ENCODE peak calls at places on chromosomes 2 and 18, in five cellular contexts. One of them, this sample, is unnamed.

GRCh38 chr2:165450141-165450540 is 19.4 kb upstream of the CSRNP3 start:
- DNase-seq in tibial artery: no peak
- DNase-seq in GM12878: no peak
- DNase-seq in brain microvascular endothelial cell: no peak
- DNase-seq in tibial nerve: no peak
- DNase-seq in this sample: no peak

GRCh38 chr2:140023291-140023690 is 1243.1 kb upstream of the NXPH2 start:
- DNase-seq in tibial nerve: no peak
- DNase-seq in brain microvascular endothelial cell: no peak
- DNase-seq in tibial artery: no peak
- DNase-seq in GM12878: no peak
- DNase-seq in this sample: no peak

GRCh38 chr2:165790461-165790860 is 3.6 kb downstream of the GALNT3 start:
- DNase-seq in GM12878: no peak
- DNase-seq in tibial artery: no peak
- DNase-seq in tibial nerve: no peak
- DNase-seq in brain microvascular endothelial cell: no peak
- DNase-seq in this sample: no peak

GRCh38 chr2:99648115-99648850 is 158.5 kb upstream of the REV1 start:
- DNase-seq in brain microvascular endothelial cell: no peak
- DNase-seq in tibial artery: peak; percentile 73
- DNase-seq in tibial nerve: peak; percentile 38
- DNase-seq in GM12878: no peak
- DNase-seq in this sample: no peak

GRCh38 chr2:69235863-69236262 is 151.2 kb downstream of the GFPT1 start:
- DNase-seq in brain microvascular endothelial cell: no peak
- DNase-seq in GM12878: no peak
- DNase-seq in tibial artery: no peak
- DNase-seq in tibial nerve: no peak
- DNase-seq in this sample: no peak

GRCh38 chr2:111632661-111633060 is 251.3 kb downstream of the ANAPC1 start:
- DNase-seq in brain microvascular endothelial cell: no peak
- DNase-seq in tibial nerve: no peak
- DNase-seq in tibial artery: no peak
- DNase-seq in GM12878: no peak
- DNase-seq in this sample: no peak

GRCh38 chr18:63994783-63995399 is 25.0 kb downstream of the SERPINB8 start:
- DNase-seq in GM12878: no peak
- DNase-seq in tibial artery: no peak
- DNase-seq in brain microvascular endothelial cell: peak; percentile 56
- DNase-seq in tibial nerve: peak; percentile 54
- DNase-seq in this sample: no peak

GRCh38 chr2:233460726-233461431 is 105.7 kb downstream of the USP40 start:
- DNase-seq in brain microvascular endothelial cell: no peak
- DNase-seq in GM12878: no peak
- DNase-seq in tibial nerve: no peak
- DNase-seq in tibial artery: no peak
- DNase-seq in this sample: no peak

GRCh38 chr2:125312342-125312741 is 1287.3 kb downstream of the CNTNAP5 start:
- DNase-seq in tibial nerve: no peak
- DNase-seq in brain microvascular endothelial cell: no peak
- DNase-seq in GM12878: no peak
- DNase-seq in tibial artery: no peak
- DNase-seq in this sample: no peak

DNA sequence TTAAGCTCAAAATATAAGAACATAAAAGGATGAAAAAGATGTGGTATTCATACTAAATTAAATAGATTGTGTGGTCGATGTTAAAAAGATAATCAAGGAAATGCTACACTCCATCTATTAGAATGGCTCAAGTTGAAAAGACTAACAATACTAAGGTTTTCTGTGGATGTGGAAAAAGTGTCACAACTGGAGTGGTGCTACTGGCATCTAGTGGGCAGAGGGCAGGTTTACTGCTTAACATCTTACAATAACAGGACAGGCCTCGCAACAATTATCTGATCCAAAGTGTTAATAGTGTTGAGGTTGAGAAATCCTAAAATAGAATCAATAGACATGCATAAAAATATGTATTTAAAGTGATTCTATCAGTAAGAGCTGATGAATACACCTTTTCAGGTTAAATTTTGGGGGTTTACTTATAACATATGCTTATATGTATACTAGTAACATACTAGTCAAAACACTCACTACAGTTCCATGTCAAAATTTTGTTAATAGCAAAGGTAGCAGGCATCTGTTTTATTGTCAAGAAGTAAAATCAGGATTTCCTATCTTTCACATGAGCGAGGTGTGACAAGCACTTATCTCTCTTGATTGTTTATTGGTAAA is 91.5 kb upstream of the TMEFF2 start:
- DNase-seq in tibial nerve: no peak
- DNase-seq in brain microvascular endothelial cell: peak; percentile 47
- DNase-seq in tibial artery: no peak
- DNase-seq in GM12878: no peak
- DNase-seq in this sample: no peak
- TF ChIP-seq CTCF in tibial nerve: no peak
- TF ChIP-seq CTCF in brain microvascular endothelial cell: peak; percentile 78
- TF ChIP-seq CTCF in tibial artery: peak; percentile 34
- TF ChIP-seq CTCF in GM12878: peak; percentile 36
- TF ChIP-seq CTCF in this sample: peak; percentile 33

GRCh38 chr2:120441744-120442471 is 96.0 kb downstream of the INHBB start:
- DNase-seq in GM12878: no peak
- DNase-seq in brain microvascular endothelial cell: no peak
- DNase-seq in tibial nerve: peak; percentile 25
- DNase-seq in tibial artery: peak; percentile 79
- DNase-seq in this sample: no peak

GRCh38 chr2:120442923-120443571 is 97.1 kb downstream of the INHBB start:
- DNase-seq in brain microvascular endothelial cell: no peak
- DNase-seq in tibial nerve: no peak
- DNase-seq in GM12878: no peak
- DNase-seq in tibial artery: peak; percentile 47
- DNase-seq in this sample: no peak

GRCh38 chr2:120441351-120441700 is 95.4 kb downstream of the INHBB start:
- DNase-seq in tibial nerve: no peak
- DNase-seq in GM12878: no peak
- DNase-seq in brain microvascular endothelial cell: no peak
- DNase-seq in tibial artery: no peak
- DNase-seq in this sample: no peak

GRCh38 chr2:120443946-120444345 is 98.0 kb downstream of the INHBB start:
- DNase-seq in GM12878: no peak
- DNase-seq in brain microvascular endothelial cell: no peak
- DNase-seq in tibial nerve: no peak
- DNase-seq in tibial artery: no peak
- DNase-seq in this sample: no peak

GRCh38 chr2:120442541-120442922 is 96.6 kb downstream of the INHBB start:
- DNase-seq in tibial artery: no peak
- DNase-seq in brain microvascular endothelial cell: no peak
- DNase-seq in GM12878: no peak
- DNase-seq in tibial nerve: no peak
- DNase-seq in this sample: no peak
- H3K27me3 ChIP-seq in tibial artery: no peaks in the 10 kb centered on the region
- H3K27me3 ChIP-seq in brain microvascular endothelial cell: peaks cover 34% of the 10 kb centered on the region
- H3K27me3 ChIP-seq in GM12878: peaks cover 14% of the 10 kb centered on the region
- H3K27me3 ChIP-seq in tibial nerve: no peaks in the 10 kb centered on the region
- H3K27me3 ChIP-seq in this sample: no peaks in the 10 kb centered on the region

GRCh38 chr2:10163498-10164486 is 41.3 kb downstream of the RRM2 start:
- DNase-seq in tibial artery: no peak
- DNase-seq in tibial nerve: no peak
- DNase-seq in GM12878: no peak
- DNase-seq in brain microvascular endothelial cell: peak; percentile 37
- DNase-seq in this sample: no peak
- H3K36me3 ChIP-seq in tibial artery: no peaks in the 10 kb centered on the region
- H3K36me3 ChIP-seq in tibial nerve: no peaks in the 10 kb centered on the region
- H3K36me3 ChIP-seq in GM12878: peaks cover 12% of the 10 kb centered on the region
- H3K36me3 ChIP-seq in brain microvascular endothelial cell: no peaks in the 10 kb centered on the region
- H3K36me3 ChIP-seq in this sample: no peaks in the 10 kb centered on the region

GRCh38 chr2:241354668-241355658 is 1.1 kb upstream of the FARP2 start:
- DNase-seq in brain microvascular endothelial cell: peak; percentile 65
- DNase-seq in tibial artery: peak; percentile 94
- DNase-seq in GM12878: no peak
- DNase-seq in tibial nerve: peak; percentile 67
- DNase-seq in this sample: peak; percentile 76

GRCh38 chr2:241356871-241357260 is 781 bp downstream of the FARP2 start:
- DNase-seq in GM12878: no peak
- DNase-seq in tibial nerve: no peak
- DNase-seq in tibial artery: no peak
- DNase-seq in brain microvascular endothelial cell: no peak
- DNase-seq in this sample: no peak

GRCh38 chr2:241358470-241358869 is 2.4 kb downstream of the FARP2 start:
- DNase-seq in tibial artery: no peak
- DNase-seq in tibial nerve: no peak
- DNase-seq in brain microvascular endothelial cell: no peak
- DNase-seq in GM12878: peak; percentile 85
- DNase-seq in this sample: peak; percentile 66

GRCh38 chr2:241357531-241357930 is 1.4 kb downstream of the FARP2 start:
- DNase-seq in tibial nerve: no peak
- DNase-seq in brain microvascular endothelial cell: no peak
- DNase-seq in tibial artery: no peak
- DNase-seq in GM12878: no peak
- DNase-seq in this sample: no peak

GRCh38 chr2:241355983-241356870 is at the start of gene FARP2:
- DNase-seq in tibial artery: peak; percentile 100
- DNase-seq in tibial nerve: peak; percentile 98
- DNase-seq in brain microvascular endothelial cell: peak; percentile 98
- DNase-seq in GM12878: peak; percentile 90
- DNase-seq in this sample: peak; percentile 97
- TF ChIP-seq CTCF in tibial artery: no peak
- TF ChIP-seq CTCF in tibial nerve: no peak
- TF ChIP-seq CTCF in brain microvascular endothelial cell: no peak
- TF ChIP-seq CTCF in GM12878: no peak
- TF ChIP-seq CTCF in this sample: no peak

This sample was measured in GM06990.